ENCODE peak calls at places on chromosomes 3 and 15, in six cellular contexts. N is effector memory CD8-positive, alpha-beta T cell; T is stimulated activated naive CD8-positive, alpha-beta T cell treated with anti-CD3 and anti-CD28 coated beads, Interleukin-15, Interleukin-2, amounts not matched to agents 100 U/mL and 50 U/mL, for 24 hours; W is fibroblast of mammary gland; B is Jurkat, Clone E6-1; K is frontal cortex. G is an unnamed sample.

GRCh38 chr3:46062679-46063078 is 35.4 kb upstream of the XCR1 start:
- DNase-seq in N (no peak), T (no peak), W (no peak), B (no peak), K (no peak), G (no peak)

GRCh38 chr3:42192334-42193200 is 73.4 kb downstream of the CCK start:
- DNase-seq in N (no peak), T (no peak), W (no peak), B (no peak), K (no peak), G (no peak)

GRCh38 chr3:175386630-175387029 is 527.5 kb downstream of the NAALADL2 start:
- DNase-seq in N (no peak), T (no peak), W (peak), B (no peak), K (no peak), G (no peak)

GRCh38 chr3:184742676-184743135 is 30.8 kb upstream of the MAGEF1 start:
- DNase-seq in N (no peak), T (no peak), W (no peak), B (no peak), K (no peak), G (no peak)

GRCh38 chr3:173479301-173479700 is 81.8 kb downstream of the NLGN1 start:
- DNase-seq in N (no peak), T (no peak), W (no peak), B (no peak), K (no peak), G (no peak)

GRCh38 chr15:35319354-35319753 is 226.6 kb downstream of the DPH6 start:
- DNase-seq in N (no peak), T (no peak), W (no peak), B (no peak), K (no peak), G (no peak)

GRCh38 chr3:171566803-171567422 is 106.7 kb upstream of the TNIK start:
- DNase-seq in N (peak), T (no peak), W (peak), B (peak), K (peak), G (peak)

GRCh38 chr3:119427669-119428068 is 35.7 kb downstream of the TMEM39A start:
- DNase-seq in N (no peak), T (no peak), W (peak), B (no peak), K (no peak), G (no peak)

GRCh38 chr3:166788936-166789335 is 591.2 kb downstream of the ZBBX start:
- DNase-seq in N (no peak), T (no peak), W (no peak), B (no peak), K (no peak), G (peak)

GRCh38 chr15:39468341-39468740 is 112.5 kb upstream of the THBS1 start:
- DNase-seq in N (no peak), T (no peak), W (no peak), B (no peak), K (no peak), G (no peak)

GRCh38 chr3:5677560-5677959 is 490.1 kb downstream of the EDEM1 start:
- DNase-seq in N (no peak), T (no peak), W (no peak), B (no peak), K (no peak), G (no peak)

GRCh38 chr15:59492389-59493377 is 54.7 kb downstream of the FAM81A start:
- DNase-seq in N (peak), T (peak), W (peak), B (peak), K (peak), G (peak)

GRCh38 chr15:71167445-71168162 is 52.3 kb downstream of the THSD4 start:
- DNase-seq in N (no peak), T (no peak), W (no peak), B (no peak), K (no peak), G (no peak)

GRCh38 chr15:29065571-29065970 is 179.8 kb downstream of the APBA2 start:
- DNase-seq in N (no peak), T (no peak), W (no peak), B (no peak), K (no peak), G (no peak)

GRCh38 chr3:187737401-187738088 is 7.7 kb downstream of the BCL6 start:
- DNase-seq in N (peak), T (peak), W (peak), B (no peak), K (no peak), G (no peak)

GRCh38 chr15:88069561-88069960 is 187.0 kb downstream of the NTRK3 start:
- DNase-seq in N (no peak), T (no peak), W (no peak), B (no peak), K (no peak), G (no peak)

GRCh38 chr15:89462198-89462912 is 34.0 kb downstream of the RHCG start:
- DNase-seq in N (no peak), T (no peak), W (peak), B (peak), K (no peak), G (peak)

GRCh38 chr3:73036694-73037368 is 24.6 kb upstream of the EBLN2 start:
- DNase-seq in N (no peak), T (no peak), W (no peak), B (no peak), K (no peak), G (no peak)

GRCh38 chr3:26963356-26963742 is 340.8 kb downstream of the LRRC3B start:
- DNase-seq in N (no peak), T (no peak), W (no peak), B (no peak), K (no peak), G (no peak)

GRCh38 chr3:150515210-150515609 is 31.1 kb downstream of the SERP1 start:
- DNase-seq in N (no peak), T (no peak), W (peak), B (no peak), K (no peak), G (no peak)

G was measured in T47D.